ENCODE peak calls at places on chromosomes 5 and 9, in seven cellular contexts. L is A549, Y is adrenal gland, N is IMR-90, I is ovary, J is upper lobe of left lung, H is thyroid gland. T is an unnamed sample. For H3K4me1, the result is how much of the 10 kb centered on the place peaks cover.

GRCh38 chr9:126297656-126298318 is 28.8 kb upstream of the MVB12B start:
- DNase-seq in L (no peak), Y (no peak), N (no peak), I (no peak), J (peak), H (no peak), T (no peak)

GRCh38 chr5:178069909-178070308 is 43.4 kb upstream of the N4BP3 start:
- DNase-seq in L (peak), Y (no peak), N (peak), I (no peak), J (no peak), H (peak), T (peak)

GRCh38 chr5:80668016-80668969 is 13.5 kb upstream of the DHFR start:
- DNase-seq in L (no peak), Y (no peak), N (no peak), I (no peak), J (peak), H (peak), T (no peak)

GRCh38 chr5:134509308-134510040 is 16.0 kb upstream of the JADE2 start:
- DNase-seq in L (peak), Y (peak), N (peak), I (no peak), J (no peak), H (no peak), T (no peak)

GRCh38 chr5:9365501-9365900 is 180.4 kb downstream of the SEMA5A start:
- DNase-seq in L (no peak), Y (no peak), N (no peak), I (no peak), J (no peak), H (no peak), T (no peak)

GRCh38 chr5:65970481-65971367 is 44.3 kb downstream of the ERBIN start:
- DNase-seq in L (no peak), Y (peak), N (no peak), I (peak), J (no peak), H (peak), T (no peak)

GRCh38 chr5:143923634-143924265 is 111.8 kb downstream of the HMHB1 start:
- DNase-seq in L (peak), Y (no peak), N (peak), I (no peak), J (no peak), H (no peak), T (no peak)

GRCh38 chr5:108437425-108437824 is 55.5 kb upstream of the FBXL17 start:
- DNase-seq in L (no peak), Y (no peak), N (no peak), I (no peak), J (no peak), H (no peak), T (no peak)

GRCh38 chr5:4156153-4156552 is 560.5 kb downstream of the IRX1 start:
- DNase-seq in L (no peak), Y (no peak), N (no peak), I (no peak), J (no peak), H (no peak), T (no peak)

GRCh38 chr9:126752881-126753670 is 51.8 kb upstream of the ZBTB43 start:
- DNase-seq in L (no peak), Y (no peak), N (no peak), I (no peak), J (no peak), H (no peak), T (peak)

GRCh38 chr5:179766021-179766725 is 27.6 kb upstream of the LTC4S start:
- DNase-seq in L (no peak), Y (no peak), N (peak), I (no peak), J (peak), H (no peak), T (no peak)
- H3K4me1 ChIP-seq in L (under half), Y (under half), N (under half), I (under half), J (half or more), H (under half), T (under half)

GRCh38 chr9:136083558-136084190 is 11.4 kb downstream of the NACC2 start:
- DNase-seq in L (no peak), Y (no peak), N (no peak), I (no peak), J (peak), H (no peak), T (no peak)

GRCh38 chr9:136086213-136086881 is 8.7 kb downstream of the NACC2 start:
- DNase-seq in L (no peak), Y (peak), N (no peak), I (no peak), J (peak), H (no peak), T (no peak)

GRCh38 chr9:136082496-136083361 is 12.4 kb downstream of the NACC2 start:
- DNase-seq in L (no peak), Y (peak), N (no peak), I (no peak), J (peak), H (no peak), T (no peak)

GRCh38 chr9:136085815-136086212 is 9.3 kb downstream of the NACC2 start:
- DNase-seq in L (no peak), Y (peak), N (no peak), I (no peak), J (peak), H (peak), T (peak)

DNA sequence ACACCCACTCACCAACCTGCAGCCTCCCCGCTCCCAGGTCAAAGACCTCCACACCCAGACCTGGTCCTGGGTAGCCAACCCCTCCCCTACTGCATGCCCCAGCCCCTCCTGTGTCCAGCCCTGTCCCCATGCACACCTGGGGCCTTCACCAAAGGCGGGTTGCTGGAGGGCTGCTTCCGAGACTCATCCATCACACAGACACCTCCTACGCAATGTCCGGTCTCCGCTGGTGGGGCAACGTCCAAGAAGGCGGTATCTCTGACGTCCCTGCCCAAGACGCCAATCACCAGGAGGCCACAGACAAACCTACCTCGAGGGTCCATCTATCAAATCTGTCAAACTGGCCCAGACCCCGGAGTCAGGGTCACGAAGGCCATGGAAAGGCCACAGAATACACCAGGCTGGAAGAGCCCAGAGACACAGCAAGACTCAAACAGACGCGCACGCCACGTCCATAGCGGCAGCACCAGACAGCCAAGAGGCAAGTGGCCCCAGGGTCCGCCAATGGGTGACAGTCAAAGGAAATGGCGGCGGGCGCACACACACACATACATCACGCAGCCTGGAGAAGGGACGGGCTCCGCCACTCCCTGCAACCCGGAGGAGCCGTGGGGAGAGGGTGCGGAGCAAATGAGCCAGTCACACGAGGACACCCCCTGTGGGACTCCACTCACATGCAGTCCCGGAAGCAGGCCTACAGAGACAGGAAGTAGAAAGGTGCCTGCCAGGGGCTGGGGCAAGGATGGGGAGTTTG is 10.7 kb downstream of the NACC2 start:
- DNase-seq in L (no peak), Y (peak), N (no peak), I (no peak), J (peak), H (no peak), T (no peak)
- H3K27ac ChIP-seq in L (no peak), Y (no peak), N (no peak), I (no peak), J (no peak), H (no peak), T (no peak)

DNA sequence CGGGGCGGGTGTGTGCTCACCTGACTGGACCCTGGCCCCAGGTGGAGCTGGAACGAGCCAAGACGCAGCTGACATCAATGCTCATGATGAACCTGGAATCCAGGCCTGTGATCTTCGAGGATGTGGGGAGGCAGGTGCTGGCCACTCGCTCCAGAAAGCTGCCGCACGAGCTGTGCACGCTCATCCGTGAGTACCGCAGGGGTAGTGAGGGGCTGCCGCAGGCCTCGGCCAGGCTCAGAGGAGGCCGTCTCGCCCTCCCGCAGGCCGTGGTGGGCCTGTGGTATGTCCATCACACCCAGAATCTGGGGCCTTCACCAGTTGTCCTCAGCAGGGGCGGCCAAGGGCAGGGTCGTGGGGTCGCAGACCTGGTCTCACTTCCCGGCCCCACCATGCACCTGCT is 11.3 kb downstream of the PMPCA start:
- DNase-seq in L (no peak), Y (no peak), N (no peak), I (no peak), J (peak), H (no peak), T (no peak)
- TF ChIP-seq POLR2A in L (no peak), Y (no peak), N (no peak), I (no peak), J (no peak), H (no peak), T (no peak)

DNA sequence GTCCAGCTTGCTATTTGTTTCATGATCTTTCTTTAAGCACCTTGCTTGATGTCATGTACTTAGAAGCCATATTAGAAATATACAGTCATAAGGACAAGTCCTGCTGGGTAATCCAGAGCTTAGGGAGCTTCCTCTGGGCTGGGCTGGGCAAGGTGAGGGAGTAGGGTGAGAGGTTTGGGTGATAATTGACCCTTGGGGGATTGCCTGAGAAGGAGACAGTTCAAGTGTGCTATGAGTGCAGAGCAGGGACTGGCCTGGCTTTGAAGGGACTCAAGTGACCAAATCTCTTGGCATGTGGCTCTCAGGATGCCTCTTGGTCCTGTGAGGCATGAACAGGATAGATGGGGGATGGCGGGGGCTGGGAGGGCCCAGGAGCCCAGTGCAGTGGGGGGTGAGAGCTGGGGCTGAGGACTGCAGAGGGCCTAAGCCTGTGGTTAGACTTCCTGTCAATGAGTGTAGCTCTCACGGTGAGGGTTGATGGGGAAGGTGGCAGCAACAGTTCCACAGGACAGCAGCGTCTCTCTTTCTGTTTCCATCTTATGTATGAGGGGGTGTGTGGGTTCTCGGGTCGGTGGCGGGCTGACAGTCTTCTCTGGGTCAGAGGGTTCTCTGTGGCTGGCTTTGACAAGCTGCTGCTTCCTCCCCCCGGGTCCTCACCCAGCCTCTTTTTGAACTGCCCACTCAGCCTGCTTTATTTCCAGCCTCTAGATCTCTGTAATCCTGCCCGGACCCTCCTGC is 53.5 kb downstream of the RGS3 start:
- DNase-seq in L (no peak), Y (no peak), N (peak), I (no peak), J (no peak), H (peak), T (no peak)
- H3K4me1 ChIP-seq in L (under half), Y (under half), N (under half), I (under half), J (under half), H (half or more), T (under half)

GRCh38 chr5:8333977-8334376 is 465.0 kb downstream of the MTRR start:
- DNase-seq in L (no peak), Y (no peak), N (no peak), I (no peak), J (no peak), H (no peak), T (no peak)

GRCh38 chr5:8333445-8333844 is 464.5 kb downstream of the MTRR start:
- DNase-seq in L (no peak), Y (no peak), N (no peak), I (no peak), J (no peak), H (no peak), T (no peak)

GRCh38 chr5:8329773-8330172 is 460.8 kb downstream of the MTRR start:
- DNase-seq in L (peak), Y (no peak), N (peak), I (no peak), J (no peak), H (no peak), T (no peak)

GRCh38 chr5:8327016-8327415 is 458.1 kb downstream of the MTRR start:
- DNase-seq in L (no peak), Y (no peak), N (no peak), I (no peak), J (no peak), H (no peak), T (no peak)

DNA sequence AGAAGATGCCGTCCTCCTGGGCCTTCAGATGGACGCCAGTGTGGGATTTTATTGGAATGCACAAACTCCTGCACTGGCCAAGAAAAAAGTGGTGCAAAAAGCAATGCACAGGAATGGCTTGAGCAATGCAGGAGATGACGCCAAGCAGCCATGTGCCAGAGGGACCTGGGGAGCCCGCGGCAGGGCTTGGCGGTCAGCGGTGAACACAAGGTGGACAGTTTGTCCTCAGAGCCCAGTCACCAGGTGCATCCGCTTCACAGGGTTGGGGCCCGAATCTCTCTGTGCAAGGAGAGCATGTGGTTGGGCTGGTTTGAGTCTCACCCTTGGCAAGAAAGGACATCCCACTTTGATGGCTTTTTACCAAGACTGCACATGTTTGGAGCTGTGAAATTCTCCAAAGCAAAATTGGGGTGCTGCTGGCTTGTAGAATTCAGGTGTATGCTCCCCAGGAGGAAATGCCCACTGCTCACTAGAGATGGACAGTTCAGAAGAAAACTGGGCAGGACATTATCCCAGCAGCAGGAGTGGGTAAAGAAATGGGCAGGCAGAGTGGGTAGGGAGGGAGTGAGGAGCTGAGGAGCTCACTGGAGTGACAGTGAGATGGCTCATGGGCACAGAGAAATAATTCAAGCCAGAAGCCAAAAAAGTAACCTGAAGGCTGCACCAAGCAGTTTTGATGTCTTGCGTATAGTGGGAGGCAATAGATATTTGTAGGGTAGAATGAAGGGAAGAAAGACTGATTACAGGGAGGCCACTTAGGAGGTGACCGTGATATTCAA is 463.9 kb downstream of the MTRR start:
- DNase-seq in L (no peak), Y (no peak), N (no peak), I (no peak), J (peak), H (no peak), T (no peak)
- H3K27ac ChIP-seq in L (no peak), Y (no peak), N (no peak), I (no peak), J (no peak), H (no peak), T (no peak)

DNA sequence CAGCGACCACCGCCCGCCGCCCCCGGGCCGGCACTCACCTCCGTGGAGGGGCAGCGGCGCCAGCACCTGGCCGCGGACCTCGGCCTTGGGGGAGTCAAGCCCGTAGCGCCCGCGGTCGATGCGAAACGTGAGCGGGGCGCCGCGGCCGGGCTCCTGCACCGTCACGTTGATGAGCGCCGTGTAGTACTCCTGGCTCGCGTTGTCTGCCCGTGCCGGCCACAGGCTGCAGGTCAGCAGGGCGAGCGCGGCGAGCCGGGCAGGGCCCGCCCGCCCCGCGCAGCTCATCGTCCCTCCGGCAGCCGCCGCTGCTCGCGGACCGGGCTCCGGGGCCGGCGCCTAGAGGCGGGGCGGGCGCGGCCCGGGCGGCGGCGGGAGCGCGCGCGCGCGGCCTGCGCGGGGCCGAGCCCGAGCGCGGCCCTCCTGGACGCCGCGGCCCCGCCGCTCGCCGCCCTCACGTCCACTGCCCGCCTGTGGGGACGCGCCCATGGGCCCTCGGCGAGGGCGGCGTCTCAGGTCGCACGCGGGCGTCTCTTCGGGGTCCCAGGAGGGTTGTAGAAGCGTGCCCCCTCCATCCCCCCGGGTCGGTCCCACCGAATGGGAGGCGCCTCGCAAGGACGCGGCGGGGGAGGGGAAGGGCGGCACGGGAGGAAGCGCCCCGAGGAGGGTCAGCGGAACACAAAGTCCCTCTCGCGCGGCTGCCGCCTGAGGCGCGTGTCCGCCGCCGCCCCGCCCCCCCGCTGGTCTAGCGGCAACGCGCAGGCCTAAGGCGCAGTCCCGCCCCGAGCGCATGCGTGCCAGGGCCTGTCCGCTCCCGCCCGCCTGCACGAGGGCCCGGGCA is at the start of gene RNF130:
- DNase-seq in L (peak), Y (peak), N (peak), I (peak), J (peak), H (peak), T (peak)
- TF ChIP-seq POLR2A in L (peak), Y (peak), N (peak), I (peak), J (peak), H (peak), T (peak)

GRCh38 chr5:124873189-124873588 is 126.8 kb upstream of the ZNF608 start:
- DNase-seq in L (no peak), Y (no peak), N (no peak), I (no peak), J (no peak), H (no peak), T (no peak)

GRCh38 chr5:124872615-124873014 is 126.2 kb upstream of the ZNF608 start:
- DNase-seq in L (no peak), Y (no peak), N (no peak), I (no peak), J (no peak), H (no peak), T (no peak)

GRCh38 chr5:124869481-124870033 is 123.1 kb upstream of the ZNF608 start:
- DNase-seq in L (no peak), Y (peak), N (no peak), I (no peak), J (no peak), H (no peak), T (no peak)

GRCh38 chr5:124870070-124870469 is 123.6 kb upstream of the ZNF608 start:
- DNase-seq in L (no peak), Y (peak), N (no peak), I (no peak), J (no peak), H (no peak), T (no peak)

DNA sequence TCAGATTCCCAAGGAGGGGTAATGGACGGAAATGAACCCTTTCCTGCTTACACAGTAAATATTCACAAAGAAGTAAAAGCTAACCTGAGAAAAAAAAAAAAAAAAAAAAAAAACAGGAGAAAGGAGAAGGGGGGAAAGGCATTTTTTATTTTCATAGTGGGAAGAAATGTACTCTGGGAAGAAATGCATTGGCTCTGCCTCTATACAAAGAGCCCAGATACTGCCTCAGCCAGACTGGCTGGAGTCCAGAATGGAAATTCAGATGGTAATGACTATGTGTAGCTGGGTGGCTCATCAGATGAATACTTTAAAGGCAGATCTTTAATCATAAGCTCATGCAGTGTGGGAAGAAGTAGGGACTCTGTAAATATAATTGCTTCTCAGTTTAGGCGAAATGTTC is 124.9 kb upstream of the ZNF608 start:
- DNase-seq in L (no peak), Y (peak), N (peak), I (no peak), J (no peak), H (no peak), T (no peak)
- H3K4me1 ChIP-seq in L (under half), Y (under half), N (under half), I (under half), J (under half), H (under half), T (under half)

GRCh38 chr9:129619787-129620668 is 873 bp downstream of the C9orf50 start:
- DNase-seq in L (peak), Y (no peak), N (peak), I (no peak), J (peak), H (no peak), T (no peak)
- H3K27ac ChIP-seq in L (peak), Y (peak), N (peak), I (no peak), J (peak), H (no peak), T (no peak)